ENCODE peak calls at places on chromosome 12, in nine cellular contexts. K, B, G, X, P, D, H, L and M are unnamed samples.

GRCh38 chr12:104480826-104481457 is 24.2 kb downstream of the CHST11 start:
- DNase-seq in L (peak; percentile 21), B (no peak), P (no peak), D (no peak), X (peak; percentile 85), H (no peak), K (peak; percentile 77), G (peak; percentile 49), M (no peak)

GRCh38 chr12:93741741-93742085 is 64.5 kb downstream of the CRADD start:
- DNase-seq in D (peak; percentile 0), B (no peak), G (peak; percentile 63), X (peak; percentile 27), L (no peak), K (no peak), H (no peak), P (no peak), M (no peak)

GRCh38 chr12:63163542-63163941 is 12.5 kb upstream of the AVPR1A start:
- DNase-seq in P (no peak), K (peak; percentile 8), H (no peak), X (peak; percentile 33), B (no peak), D (no peak), L (no peak), G (no peak), M (peak; percentile 31)

GRCh38 chr12:85627584-85627983 is 208.6 kb downstream of the RASSF9 start:
- DNase-seq in D (no peak), L (no peak), B (no peak), H (no peak), G (peak; percentile 75), K (no peak), X (peak; percentile 82), P (no peak), M (peak; percentile 7)

GRCh38 chr12:4252595-4252994 is 21.0 kb upstream of the CCND2 start:
- DNase-seq in K (no peak), P (no peak), B (no peak), G (no peak), L (no peak), H (no peak), X (no peak), D (no peak), M (no peak)

GRCh38 chr12:99746538-99746937 is 99.0 kb downstream of the GARIN6 start:
- DNase-seq in L (no peak), G (no peak), H (no peak), D (no peak), K (no peak), B (no peak), X (no peak), P (no peak), M (no peak)

GRCh38 chr12:50933459-50934124 is 18.8 kb upstream of the HIGD1C start:
- DNase-seq in B (no peak), P (no peak), G (peak; percentile 23), K (no peak), D (no peak), L (no peak), X (peak; percentile 10), H (no peak), M (peak; percentile 39)

GRCh38 chr12:103793512-103794045 is 47.5 kb downstream of the NT5DC3 start:
- DNase-seq in H (no peak), X (no peak), L (no peak), K (no peak), D (no peak), P (no peak), G (no peak), B (no peak), M (no peak)

GRCh38 chr12:124852911-124853441 is 10.7 kb downstream of the SCARB1 start:
- DNase-seq in D (no peak), H (no peak), X (no peak), L (peak; percentile 16), P (no peak), B (no peak), G (no peak), K (no peak), M (no peak)

GRCh38 chr12:68397566-68398158 is 65.5 kb upstream of the MDM1 start:
- DNase-seq in K (no peak), X (no peak), D (no peak), G (peak; percentile 9), H (no peak), P (no peak), L (no peak), B (no peak), M (no peak)

GRCh38 chr12:94458882-94459772 is 540 bp downstream of the CEP83 start:
- DNase-seq in L (peak; percentile 57), K (no peak), G (peak; percentile 54), H (no peak), X (no peak), P (no peak), D (no peak), B (no peak), M (peak; percentile 70)

GRCh38 chr12:52952082-52952801 is 3.3 kb downstream of the KRT18 start:
- DNase-seq in H (no peak), P (no peak), X (no peak), G (peak; percentile 51), K (no peak), B (no peak), L (no peak), D (no peak), M (peak; percentile 28)

GRCh38 chr12:56657416-56658379 is 11.9 kb upstream of the ATP5F1B start:
- DNase-seq in D (no peak), L (no peak), B (no peak), X (no peak), G (no peak), K (no peak), H (no peak), P (no peak), M (no peak)

GRCh38 chr12:12538535-12538934 is 24.1 kb downstream of the DUSP16 start:
- DNase-seq in G (no peak), H (no peak), K (no peak), L (no peak), D (no peak), X (no peak), B (no peak), P (no peak), M (no peak)

GRCh38 chr12:103832048-103832798 is 8.8 kb downstream of the NT5DC3 start:
- DNase-seq in K (no peak), B (no peak), L (no peak), G (no peak), P (no peak), D (no peak), X (no peak), H (no peak), M (peak; percentile 25)

GRCh38 chr12:125081427-125081826 is 16.2 kb downstream of the AACS start:
- DNase-seq in G (no peak), D (no peak), L (no peak), X (no peak), P (no peak), H (no peak), K (no peak), B (no peak), M (no peak)

GRCh38 chr12:52050116-52050770 is 999 bp upstream of the NR4A1 start:
- DNase-seq in L (peak; percentile 8), G (peak; percentile 73), D (no peak), H (peak; percentile 83), B (no peak), K (no peak), X (no peak), P (no peak), M (no peak)

GRCh38 chr12:26056335-26056734 is 68.5 kb downstream of the BHLHE41 start:
- DNase-seq in B (no peak), G (peak; percentile 58), H (no peak), D (no peak), K (no peak), P (no peak), X (peak; percentile 62), L (no peak), M (no peak)

GRCh38 chr12:21912318-21912717 is 28.9 kb downstream of the ABCC9 start:
- DNase-seq in L (no peak), X (no peak), H (no peak), P (no peak), K (no peak), B (no peak), D (no peak), G (peak; percentile 62), M (no peak)

GRCh38 chr12:3117144-3117581 is 40.0 kb downstream of the TSPAN9 start:
- DNase-seq in H (no peak), X (peak; percentile 94), G (peak; percentile 45), K (no peak), D (no peak), P (no peak), L (no peak), B (no peak), M (no peak)

GRCh38 chr12:121224591-121224990 is 14.7 kb downstream of the P2RX4 start:
- DNase-seq in L (peak; percentile 50), H (peak; percentile 65), B (peak; percentile 23), K (no peak), P (no peak), G (no peak), X (no peak), D (no peak), M (no peak)

GRCh38 chr12:30973830-30974229 is 47.3 kb downstream of the TSPAN11 start:
- DNase-seq in P (no peak), B (no peak), G (no peak), H (no peak), K (no peak), L (no peak), D (no peak), X (no peak), M (no peak)

GRCh38 chr12:1532796-1533195 is 61.6 kb downstream of the FBXL14 start:
- DNase-seq in D (no peak), H (no peak), K (no peak), G (peak; percentile 41), L (no peak), X (no peak), B (no peak), P (no peak), M (no peak)

GRCh38 chr12:57178213-57178612 is 30.8 kb upstream of the LRP1-AS start:
- DNase-seq in L (no peak), H (no peak), X (no peak), D (no peak), K (no peak), G (no peak), P (no peak), B (no peak), M (no peak)

GRCh38 chr12:45732936-45733335 is 3.4 kb downstream of the ARID2 start:
- DNase-seq in K (no peak), P (no peak), X (no peak), G (peak; percentile 4), H (no peak), B (no peak), D (no peak), L (peak; percentile 15), M (peak; percentile 27)

GRCh38 chr12:124992874-124993567 is 424 bp upstream of the BRI3BP start:
- DNase-seq in X (peak; percentile 73), L (peak; percentile 70), B (peak; percentile 65), D (peak; percentile 75), P (peak; percentile 71), H (no peak), K (no peak), G (peak; percentile 30), M (peak; percentile 90)

GRCh38 chr12:28879379-28879778 is 269.7 kb upstream of the FAR2 start:
- DNase-seq in X (no peak), B (no peak), H (no peak), L (no peak), P (no peak), G (no peak), D (no peak), K (no peak), M (no peak)

GRCh38 chr12:83893101-83893500 is 1019.5 kb downstream of the SLC6A15 start:
- DNase-seq in L (no peak), K (no peak), B (no peak), D (no peak), X (no peak), H (no peak), P (no peak), G (no peak), M (no peak)

GRCh38 chr12:56299308-56299852 is 750 bp downstream of the CS start:
- DNase-seq in L (peak; percentile 50), X (no peak), B (no peak), H (no peak), K (no peak), P (no peak), G (no peak), D (no peak), M (no peak)

GRCh38 chr12:93785262-93786010 is 108.3 kb downstream of the CRADD start:
- DNase-seq in X (peak; percentile 94), H (peak; percentile 51), P (no peak), K (peak; percentile 92), G (peak; percentile 93), L (no peak), B (no peak), D (peak; percentile 28), M (no peak)

GRCh38 chr12:121550974-121551631 is 29.7 kb downstream of the KDM2B start:
- DNase-seq in L (no peak), X (no peak), B (no peak), H (no peak), G (no peak), D (no peak), P (no peak), K (no peak), M (no peak)